ENCODE peak calls at places on chromosomes 1 and 21, in seven cellular contexts. A is HepG2; E is mesenchymal stem cell; S is stimulated activated CD8-positive, alpha-beta memory T cell treated with anti-CD3 and anti-CD28 coated beads, Interleukin-15, amount 100 ng/mL, for 24 hours; C is HTR-8/SVneo; U is HAP-1; F is GM12865. X is an unnamed sample.
A peak's percentile ranks its signal among the peaks of the same experiment; 100 is the strongest.

GRCh38 chr21:42147386-42148020 is 71.4 kb upstream of the ABCG1 start:
- DNase-seq in F (no peak), U (no peak), A (no peak), E (no peak), S (no peak), C (no peak), X (no peak)

GRCh38 chr21:33266784-33267135 is 593 bp downstream of the IL10RB start:
- DNase-seq in U (no peak), A (no peak), E (no peak), S (no peak), F (peak; percentile 77), C (no peak), X (no peak)

GRCh38 chr1:26744075-26744958 is 43.4 kb upstream of the PIGV start:
- DNase-seq in C (peak; percentile 14), U (no peak), F (peak; percentile 98), A (peak; percentile 37), E (peak; percentile 93), S (peak; percentile 24), X (no peak)

GRCh38 chr1:169586395-169587255 is at the start of gene F5:
- DNase-seq in S (peak; percentile 41), C (peak; percentile 31), A (peak; percentile 92), F (peak; percentile 81), E (peak; percentile 56), U (peak; percentile 69), X (peak; percentile 64)

GRCh38 chr1:179910934-179911333 is 28.8 kb downstream of the TOR1AIP1 start:
- DNase-seq in S (no peak), F (no peak), C (no peak), E (no peak), A (no peak), U (no peak), X (no peak)

GRCh38 chr1:99784809-99785255 is 18.4 kb upstream of the FRRS1 start:
- DNase-seq in A (no peak), C (no peak), S (no peak), F (peak; percentile 45), U (no peak), E (no peak), X (no peak)

GRCh38 chr1:101004061-101004460 is 21.5 kb downstream of the DPH5 start:
- DNase-seq in A (peak; percentile 96), U (peak; percentile 15), F (peak; percentile 9), S (no peak), E (peak; percentile 57), C (no peak), X (no peak)

GRCh38 chr1:159918918-159919195 is 6.5 kb downstream of the TAGLN2 start:
- DNase-seq in A (no peak), S (no peak), C (no peak), E (no peak), F (no peak), U (no peak), X (no peak)

GRCh38 chr1:97870574-97870973 is 50.3 kb downstream of the DPYD start:
- DNase-seq in U (no peak), S (no peak), C (no peak), F (no peak), E (no peak), A (no peak), X (no peak)

GRCh38 chr1:214331827-214332423 is 51.0 kb downstream of the SMYD2 start:
- DNase-seq in A (peak; percentile 26), F (peak; percentile 64), S (peak; percentile 20), C (peak; percentile 68), E (peak; percentile 41), U (peak; percentile 80), X (peak; percentile 15)

GRCh38 chr1:91685994-91686393 is 185.3 kb downstream of the CDC7 start:
- DNase-seq in F (no peak), A (no peak), U (no peak), S (no peak), E (no peak), C (no peak), X (no peak)

GRCh38 chr1:59298710-59299346 is 1.9 kb downstream of the FGGY start:
- DNase-seq in S (no peak), F (no peak), U (no peak), E (no peak), C (peak; percentile 23), A (peak; percentile 35), X (no peak)

GRCh38 chr1:79322511-79323027 is 316.0 kb upstream of the ADGRL4 start:
- DNase-seq in E (peak; percentile 65), A (no peak), S (no peak), F (no peak), U (no peak), C (no peak), X (no peak)

GRCh38 chr1:115493834-115494233 is 147.9 kb upstream of the VANGL1 start:
- DNase-seq in F (no peak), E (no peak), C (no peak), S (no peak), A (no peak), U (no peak), X (no peak)

GRCh38 chr1:4736254-4736653 is 81.8 kb downstream of the AJAP1 start:
- DNase-seq in A (no peak), S (no peak), C (no peak), U (no peak), F (no peak), E (no peak), X (no peak)

GRCh38 chr1:110440877-110441276 is 10.1 kb upstream of the PROK1 start:
- DNase-seq in E (peak; percentile 41), U (no peak), F (no peak), C (no peak), A (no peak), S (no peak), X (no peak)

GRCh38 chr1:237045278-237046016 is 3.5 kb downstream of the RYR2 start:
- DNase-seq in C (no peak), F (no peak), A (no peak), S (no peak), U (peak; percentile 17), E (no peak), X (no peak)

GRCh38 chr1:233033366-233033765 is 83.0 kb downstream of the NTPCR start:
- DNase-seq in U (no peak), E (no peak), F (no peak), S (no peak), A (no peak), C (no peak), X (no peak)

GRCh38 chr1:58852731-58853485 is 69.1 kb upstream of the JUN start:
- DNase-seq in U (no peak), S (no peak), A (no peak), C (no peak), E (no peak), F (no peak), X (no peak)

GRCh38 chr1:39977202-39977601 is 22.3 kb downstream of the MFSD2A start:
- DNase-seq in A (no peak), C (no peak), E (no peak), F (no peak), S (no peak), U (no peak), X (no peak)

X was measured in NCI-H2107.